ENCODE peak calls at places on chromosomes 16 and 17, in five cellular contexts. K is astrocyte of the spinal cord; X is CD8-positive, alpha-beta memory T cell; P is endothelial cell of umbilical vein; C is hepatocyte. J is an unnamed sample.

GRCh38 chr17:62164712-62165377 is 99.8 kb upstream of the MED13 start:
- DNase-seq in K (peak), X (no peak), P (no peak), C (no peak), J (no peak)

GRCh38 chr17:79400989-79401703 is 209.7 kb downstream of the RBFOX3 start:
- DNase-seq in K (peak), X (peak), P (peak), C (peak), J (peak)

GRCh38 chr16:86598607-86599318 is 20.4 kb downstream of the FOXL1 start:
- DNase-seq in K (no peak), X (no peak), P (no peak), C (no peak), J (no peak)

GRCh38 chr16:30136971-30137601 is 14.1 kb upstream of the MAPK3 start:
- DNase-seq in K (no peak), X (no peak), P (no peak), C (no peak), J (no peak)

GRCh38 chr17:34081269-34081668 is 173.8 kb upstream of the CCL2 start:
- DNase-seq in K (no peak), X (no peak), P (no peak), C (peak), J (no peak)

GRCh38 chr16:17777461-17777863 is 306.7 kb upstream of the XYLT1 start:
- DNase-seq in K (peak), X (no peak), P (no peak), C (peak), J (no peak)

GRCh38 chr16:74291577-74292208 is 4.9 kb upstream of the PSMD7 start:
- DNase-seq in K (no peak), X (no peak), P (no peak), C (no peak), J (no peak)

GRCh38 chr17:79668344-79669250 is 57.7 kb upstream of the RBFOX3 start:
- DNase-seq in K (no peak), X (no peak), P (no peak), C (no peak), J (no peak)

J was measured in T-cell.